ENCODE peak calls at places on chromosomes 12 and 14, in seven cellular contexts. H is NCI-H1048; I is left ventricle myocardium superior; D is iPS DF 19.7; Q is fibroblast of lung; A is activated CD4-positive, CD25-positive, alpha-beta regulatory T cell; G is mammary epithelial cell. Z is an unnamed sample.

GRCh38 chr12:11969437-11970154 is 101.1 kb upstream of the BCL2L14 start:
- DNase-seq in H (no peak), I (no peak), D (peak; percentile 12), Q (no peak), A (no peak), G (no peak), Z (no peak)

GRCh38 chr12:132103542-132104308 is 40.4 kb downstream of the DDX51 start:
- DNase-seq in H (no peak), I (no peak), D (no peak), Q (no peak), A (no peak), G (no peak), Z (no peak)

GRCh38 chr12:98635657-98636323 is 8.8 kb downstream of the IKBIP start:
- DNase-seq in H (no peak), I (no peak), D (no peak), Q (peak; percentile 47), A (no peak), G (peak; percentile 79), Z (peak; percentile 66)

GRCh38 chr14:96792003-96792402 is 5.2 kb upstream of the VRK1 start:
- DNase-seq in H (no peak), I (no peak), D (no peak), Q (no peak), A (no peak), G (peak; percentile 25), Z (no peak)

GRCh38 chr12:12217018-12217359 is 49.9 kb downstream of the LRP6 start:
- DNase-seq in H (no peak), I (no peak), D (no peak), Q (no peak), A (no peak), G (no peak), Z (no peak)

GRCh38 chr14:68571928-68572525 is 220.8 kb downstream of the ZFP36L1 start:
- DNase-seq in H (no peak), I (no peak), D (no peak), Q (no peak), A (no peak), G (no peak), Z (no peak)

GRCh38 chr14:75295491-75296338 is 17.1 kb downstream of the FOS start:
- DNase-seq in H (peak; percentile 23), I (peak; percentile 88), D (no peak), Q (peak; percentile 72), A (peak; percentile 68), G (peak; percentile 59), Z (peak; percentile 75)

GRCh38 chr14:81837304-81837703 is 303.7 kb upstream of the SEL1L start:
- DNase-seq in H (no peak), I (no peak), D (no peak), Q (no peak), A (no peak), G (no peak), Z (no peak)

GRCh38 chr12:11687538-11687937 is 38.1 kb downstream of the ETV6 start:
- DNase-seq in H (no peak), I (no peak), D (no peak), Q (peak; percentile 59), A (no peak), G (no peak), Z (no peak)

GRCh38 chr12:21694660-21695059 is 37.0 kb upstream of the LDHB start:
- DNase-seq in H (no peak), I (no peak), D (no peak), Q (no peak), A (no peak), G (no peak), Z (no peak)

GRCh38 chr14:93207468-93208308 is 632 bp downstream of the UBR7 start:
- DNase-seq in H (no peak), I (peak; percentile 70), D (no peak), Q (peak; percentile 55), A (no peak), G (peak; percentile 57), Z (peak; percentile 56)

GRCh38 chr14:96735509-96735908 is 61.7 kb upstream of the VRK1 start:
- DNase-seq in H (no peak), I (no peak), D (no peak), Q (no peak), A (no peak), G (no peak), Z (no peak)

GRCh38 chr12:12267801-12268200 is 957 bp upstream of the LRP6 start:
- DNase-seq in H (no peak), I (no peak), D (no peak), Q (no peak), A (no peak), G (no peak), Z (no peak)

Z was measured in AG08395.